ENCODE peak calls at places on chromosomes 13 and 19, in six cellular contexts. R is EL; Z is testis; C is Caki2; W is Right ventricle myocardium superior; J is activated gamma-delta T cell treated with anti-CD3 and anti-CD28 coated beads, Interleukin-2, amount 50 U/mL, for 16 hours. E is an unnamed sample.

GRCh38 chr19:9939301-9939913 is 3.1 kb upstream of the OLFM2 start:
- DNase-seq in R (peak; percentile 23), Z (no peak), C (no peak), W (no peak), J (no peak), E (no peak)

GRCh38 chr19:19468424-19469050 is 46.8 kb downstream of the TSSK6 start:
- DNase-seq in R (no peak), Z (no peak), C (no peak), W (no peak), J (no peak), E (no peak)

GRCh38 chr19:6970021-6970420 is 51.2 kb downstream of the MBD3L2B start:
- DNase-seq in R (no peak), Z (no peak), C (no peak), W (no peak), J (no peak), E (no peak)

GRCh38 chr19:36259211-36259610 is 44.3 kb downstream of the ZNF146 start:
- DNase-seq in R (no peak), Z (no peak), C (no peak), W (no peak), J (no peak), E (no peak)

GRCh38 chr19:2962018-2962670 is 15.2 kb upstream of the TLE6 start:
- DNase-seq in R (peak; percentile 80), Z (peak; percentile 85), C (peak; percentile 58), W (no peak), J (peak; percentile 30), E (peak; percentile 76)

GRCh38 chr19:33064117-33064777 is 441 bp downstream of the RHPN2 start:
- DNase-seq in R (peak; percentile 34), Z (no peak), C (no peak), W (no peak), J (no peak), E (peak; percentile 57)

GRCh38 chr13:114041493-114041892 is 67.6 kb upstream of the C13orf46 start:
- DNase-seq in R (no peak), Z (no peak), C (no peak), W (peak; percentile 11), J (no peak), E (no peak)

GRCh38 chr13:68359105-68359504 is 1129.0 kb upstream of the PCDH9 start:
- DNase-seq in R (no peak), Z (no peak), C (no peak), W (no peak), J (no peak), E (no peak)

GRCh38 chr19:54803410-54803809 is at the start of gene KIR2DL4:
- DNase-seq in R (no peak), Z (no peak), C (no peak), W (no peak), J (no peak), E (no peak)

GRCh38 chr19:46952874-46953273 is 66.8 kb upstream of the NPAS1 start:
- DNase-seq in R (no peak), Z (no peak), C (no peak), W (no peak), J (no peak), E (no peak)

GRCh38 chr19:17441241-17442135 is 7.0 kb downstream of the TMEM221 start:
- DNase-seq in R (peak; percentile 34), Z (peak; percentile 43), C (peak; percentile 40), W (no peak), J (no peak), E (peak; percentile 58)

GRCh38 chr19:32809254-32809653 is 60.3 kb downstream of the SLC7A9 start:
- DNase-seq in R (no peak), Z (no peak), C (no peak), W (no peak), J (no peak), E (no peak)

GRCh38 chr13:32581177-32581786 is 5.0 kb upstream of the PDS5B start:
- DNase-seq in R (peak; percentile 30), Z (no peak), C (no peak), W (no peak), J (no peak), E (peak; percentile 34)

GRCh38 chr19:38049105-38049649 is 142.2 kb downstream of the SIPA1L3 start:
- DNase-seq in R (peak; percentile 76), Z (no peak), C (no peak), W (peak; percentile 18), J (peak; percentile 33), E (peak; percentile 82)

GRCh38 chr13:112849500-112849899 is 119.5 kb upstream of the MCF2L start:
- DNase-seq in R (no peak), Z (no peak), C (no peak), W (no peak), J (no peak), E (no peak)

GRCh38 chr13:83568019-83568418 is 314.3 kb downstream of the SLITRK1 start:
- DNase-seq in R (no peak), Z (no peak), C (no peak), W (no peak), J (no peak), E (no peak)

GRCh38 chr13:83048419-83048818 is 833.9 kb downstream of the SLITRK1 start:
- DNase-seq in R (peak; percentile 48), Z (no peak), C (peak; percentile 2), W (no peak), J (no peak), E (no peak)

GRCh38 chr19:33484226-33484774 is 37.3 kb downstream of the PEPD start:
- DNase-seq in R (no peak), Z (no peak), C (no peak), W (no peak), J (no peak), E (no peak)

GRCh38 chr19:15161028-15161984 is 39.5 kb downstream of the NOTCH3 start:
- DNase-seq in R (peak; percentile 53), Z (peak; percentile 35), C (no peak), W (no peak), J (no peak), E (peak; percentile 76)

GRCh38 chr13:46715363-46715762 is 81.6 kb downstream of the ESD start:
- DNase-seq in R (no peak), Z (no peak), C (no peak), W (no peak), J (no peak), E (no peak)

GRCh38 chr13:45402641-45403040 is 15.5 kb downstream of the SLC25A30 start:
- DNase-seq in R (no peak), Z (no peak), C (no peak), W (no peak), J (no peak), E (no peak)

GRCh38 chr19:48844472-48844871 is 8.2 kb upstream of the HSD17B14 start:
- DNase-seq in R (peak; percentile 61), Z (peak; percentile 56), C (peak; percentile 76), W (no peak), J (no peak), E (no peak)

E was measured in GM13977.